ENCODE peak calls at places on chromosome 6, in eight cellular contexts. One of them, this sample, is unnamed.
A peak's percentile ranks its signal among the peaks of the same experiment; 100 is the strongest.

GRCh38 chr6:101417899-101418298 is 24.4 kb downstream of the GRIK2 start:
- DNase-seq in spleen: no peak
- DNase-seq in suprapubic skin: no peak
- DNase-seq in heart right ventricle: no peak
- DNase-seq in upper lobe of left lung: no peak
- DNase-seq in adrenal gland: no peak
- DNase-seq in GM23338: no peak
- DNase-seq in HepG2: no peak
- DNase-seq in this sample: no peak

GRCh38 chr6:51654647-51655046 is 432.8 kb downstream of the PKHD1 start:
- DNase-seq in spleen: no peak
- DNase-seq in suprapubic skin: no peak
- DNase-seq in heart right ventricle: no peak
- DNase-seq in upper lobe of left lung: no peak
- DNase-seq in adrenal gland: no peak
- DNase-seq in GM23338: no peak
- DNase-seq in HepG2: no peak
- DNase-seq in this sample: no peak

GRCh38 chr6:4607026-4607704 is 169.0 kb upstream of the CDYL start:
- DNase-seq in spleen: no peak
- DNase-seq in suprapubic skin: no peak
- DNase-seq in heart right ventricle: peak; percentile 29
- DNase-seq in upper lobe of left lung: no peak
- DNase-seq in adrenal gland: peak; percentile 88
- DNase-seq in GM23338: no peak
- DNase-seq in HepG2: no peak
- DNase-seq in this sample: no peak

GRCh38 chr6:10449751-10450150 is 34.9 kb upstream of the TFAP2A start:
- DNase-seq in spleen: no peak
- DNase-seq in suprapubic skin: no peak
- DNase-seq in heart right ventricle: no peak
- DNase-seq in upper lobe of left lung: no peak
- DNase-seq in adrenal gland: no peak
- DNase-seq in GM23338: no peak
- DNase-seq in HepG2: no peak
- DNase-seq in this sample: no peak

GRCh38 chr6:13711384-13711725 is 280 bp downstream of the RANBP9 start:
- DNase-seq in spleen: peak; percentile 96
- DNase-seq in suprapubic skin: no peak
- DNase-seq in heart right ventricle: no peak
- DNase-seq in upper lobe of left lung: peak; percentile 61
- DNase-seq in adrenal gland: no peak
- DNase-seq in GM23338: no peak
- DNase-seq in HepG2: no peak
- DNase-seq in this sample: peak; percentile 85

GRCh38 chr6:124273701-124274100 is 470.0 kb downstream of the NKAIN2 start:
- DNase-seq in spleen: no peak
- DNase-seq in suprapubic skin: no peak
- DNase-seq in heart right ventricle: no peak
- DNase-seq in upper lobe of left lung: no peak
- DNase-seq in adrenal gland: no peak
- DNase-seq in GM23338: no peak
- DNase-seq in HepG2: no peak
- DNase-seq in this sample: no peak

GRCh38 chr6:114747995-114748625 is 405.3 kb upstream of the HS3ST5 start:
- DNase-seq in spleen: no peak
- DNase-seq in suprapubic skin: peak; percentile 76
- DNase-seq in heart right ventricle: no peak
- DNase-seq in upper lobe of left lung: no peak
- DNase-seq in adrenal gland: peak; percentile 79
- DNase-seq in GM23338: peak; percentile 58
- DNase-seq in HepG2: peak; percentile 21
- DNase-seq in this sample: peak; percentile 48

GRCh38 chr6:129370268-129370916 is 339.6 kb downstream of the ARHGAP18 start:
- DNase-seq in spleen: no peak
- DNase-seq in suprapubic skin: no peak
- DNase-seq in heart right ventricle: no peak
- DNase-seq in upper lobe of left lung: no peak
- DNase-seq in adrenal gland: peak; percentile 62
- DNase-seq in GM23338: peak; percentile 71
- DNase-seq in HepG2: peak; percentile 32
- DNase-seq in this sample: peak; percentile 31

GRCh38 chr6:48151142-48151541 is 40.1 kb upstream of the PTCHD4 start:
- DNase-seq in spleen: no peak
- DNase-seq in suprapubic skin: no peak
- DNase-seq in heart right ventricle: no peak
- DNase-seq in upper lobe of left lung: no peak
- DNase-seq in adrenal gland: no peak
- DNase-seq in GM23338: no peak
- DNase-seq in HepG2: no peak
- DNase-seq in this sample: no peak

GRCh38 chr6:82095091-82095490 is 152.5 kb downstream of the IBTK start:
- DNase-seq in spleen: no peak
- DNase-seq in suprapubic skin: no peak
- DNase-seq in heart right ventricle: no peak
- DNase-seq in upper lobe of left lung: no peak
- DNase-seq in adrenal gland: no peak
- DNase-seq in GM23338: peak; percentile 12
- DNase-seq in HepG2: no peak
- DNase-seq in this sample: peak; percentile 20

GRCh38 chr6:42279144-42279781 is 61.6 kb upstream of the MRPS10 start:
- DNase-seq in spleen: peak; percentile 85
- DNase-seq in suprapubic skin: no peak
- DNase-seq in heart right ventricle: peak; percentile 25
- DNase-seq in upper lobe of left lung: peak; percentile 43
- DNase-seq in adrenal gland: peak; percentile 64
- DNase-seq in GM23338: no peak
- DNase-seq in HepG2: no peak
- DNase-seq in this sample: peak; percentile 47

GRCh38 chr6:31727717-31728671 is 1.1 kb downstream of the DDAH2 start:
- DNase-seq in spleen: peak; percentile 87
- DNase-seq in suprapubic skin: no peak
- DNase-seq in heart right ventricle: peak; percentile 32
- DNase-seq in upper lobe of left lung: no peak
- DNase-seq in adrenal gland: no peak
- DNase-seq in GM23338: no peak
- DNase-seq in HepG2: no peak
- DNase-seq in this sample: peak; percentile 90

GRCh38 chr6:55777461-55777860 is 97.9 kb downstream of the BMP5 start:
- DNase-seq in spleen: no peak
- DNase-seq in suprapubic skin: no peak
- DNase-seq in heart right ventricle: no peak
- DNase-seq in upper lobe of left lung: no peak
- DNase-seq in adrenal gland: no peak
- DNase-seq in GM23338: no peak
- DNase-seq in HepG2: no peak
- DNase-seq in this sample: no peak

GRCh38 chr6:100093405-100093804 is 99.4 kb upstream of the MCHR2 start:
- DNase-seq in spleen: no peak
- DNase-seq in suprapubic skin: no peak
- DNase-seq in heart right ventricle: no peak
- DNase-seq in upper lobe of left lung: no peak
- DNase-seq in adrenal gland: no peak
- DNase-seq in GM23338: no peak
- DNase-seq in HepG2: no peak
- DNase-seq in this sample: no peak

GRCh38 chr6:15974817-15975216 is 154.1 kb upstream of the MYLIP start:
- DNase-seq in spleen: no peak
- DNase-seq in suprapubic skin: no peak
- DNase-seq in heart right ventricle: no peak
- DNase-seq in upper lobe of left lung: no peak
- DNase-seq in adrenal gland: no peak
- DNase-seq in GM23338: no peak
- DNase-seq in HepG2: no peak
- DNase-seq in this sample: no peak

GRCh38 chr6:143400258-143401059 is 50.0 kb downstream of the ADAT2 start:
- DNase-seq in spleen: no peak
- DNase-seq in suprapubic skin: no peak
- DNase-seq in heart right ventricle: no peak
- DNase-seq in upper lobe of left lung: peak; percentile 70
- DNase-seq in adrenal gland: no peak
- DNase-seq in GM23338: no peak
- DNase-seq in HepG2: peak; percentile 40
- DNase-seq in this sample: peak; percentile 3

DNA sequence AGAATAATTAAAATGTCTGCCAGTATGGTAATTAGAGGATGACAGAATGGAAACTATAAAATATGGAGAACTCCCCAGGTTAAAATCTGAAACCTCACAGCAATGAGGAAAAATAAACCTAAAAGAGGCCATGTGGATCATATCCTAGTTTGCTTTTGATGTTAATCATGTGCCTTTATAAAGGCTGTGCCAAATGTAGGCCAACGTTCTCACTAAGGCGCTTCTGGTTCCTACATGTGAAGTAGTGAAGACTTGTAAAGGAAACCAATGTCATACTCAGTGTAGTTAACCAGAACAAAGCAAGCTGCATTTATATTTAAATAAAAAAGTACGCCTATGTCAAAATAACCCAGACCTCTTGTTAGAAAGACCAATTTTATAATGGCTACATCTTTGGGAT is 113.7 kb upstream of the FAM184A start:
- DNase-seq in spleen: no peak
- DNase-seq in suprapubic skin: no peak
- DNase-seq in heart right ventricle: no peak
- DNase-seq in upper lobe of left lung: no peak
- DNase-seq in adrenal gland: no peak
- DNase-seq in GM23338: no peak
- DNase-seq in HepG2: no peak
- DNase-seq in this sample: no peak
- H3K36me3 ChIP-seq in spleen: peaks cover 91% of the 10 kb centered on the region
- H3K36me3 ChIP-seq in suprapubic skin: peaks cover 32% of the 10 kb centered on the region
- H3K36me3 ChIP-seq in heart right ventricle: no peaks in the 10 kb centered on the region
- H3K36me3 ChIP-seq in upper lobe of left lung: peaks cover 3% of the 10 kb centered on the region
- H3K36me3 ChIP-seq in adrenal gland: peaks cover 18% of the 10 kb centered on the region
- H3K36me3 ChIP-seq in GM23338: no peaks in the 10 kb centered on the region
- H3K36me3 ChIP-seq in HepG2: peaks cover 90% of the 10 kb centered on the region
- H3K36me3 ChIP-seq in this sample: peaks cover 99% of the 10 kb centered on the region

GRCh38 chr6:158645064-158646022 is 800 bp upstream of the DYNLT1 start:
- DNase-seq in spleen: no peak
- DNase-seq in suprapubic skin: peak; percentile 35
- DNase-seq in heart right ventricle: no peak
- DNase-seq in upper lobe of left lung: peak; percentile 20
- DNase-seq in adrenal gland: peak; percentile 51
- DNase-seq in GM23338: no peak
- DNase-seq in HepG2: no peak
- DNase-seq in this sample: no peak
- TF ChIP-seq CTCF in spleen: no peak
- TF ChIP-seq CTCF in suprapubic skin: no peak
- TF ChIP-seq CTCF in heart right ventricle: no peak
- TF ChIP-seq CTCF in upper lobe of left lung: no peak
- TF ChIP-seq CTCF in adrenal gland: no peak
- TF ChIP-seq CTCF in GM23338: no peak
- TF ChIP-seq CTCF in HepG2: peak; percentile 4
- TF ChIP-seq CTCF in this sample: no peak

DNA sequence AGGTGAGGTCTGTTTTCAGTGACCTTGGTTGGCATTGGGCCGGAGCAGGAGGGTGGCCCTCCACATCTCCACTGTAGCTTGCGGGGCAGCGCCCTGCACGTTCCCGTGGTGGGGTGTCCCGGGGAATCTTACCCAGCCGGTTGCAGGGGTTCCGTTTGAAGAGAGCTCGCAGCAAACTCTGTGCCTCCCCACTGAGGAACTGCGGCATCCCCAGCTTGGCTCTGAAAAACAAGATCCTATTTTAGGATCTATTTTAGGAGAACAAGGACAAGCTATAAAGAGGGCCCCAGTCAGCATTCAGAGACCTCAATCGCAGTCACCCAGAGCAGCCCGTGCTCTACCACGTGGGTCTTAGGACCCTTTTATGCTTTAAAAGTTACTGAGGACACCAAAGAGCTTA is 97.8 kb downstream of the RAMACL start:
- DNase-seq in spleen: peak; percentile 82
- DNase-seq in suprapubic skin: no peak
- DNase-seq in heart right ventricle: no peak
- DNase-seq in upper lobe of left lung: no peak
- DNase-seq in adrenal gland: no peak
- DNase-seq in GM23338: no peak
- DNase-seq in HepG2: no peak
- DNase-seq in this sample: no peak
- H3K36me3 ChIP-seq in spleen: peaks cover 24% of the 10 kb centered on the region
- H3K36me3 ChIP-seq in suprapubic skin: peaks cover 16% of the 10 kb centered on the region
- H3K36me3 ChIP-seq in heart right ventricle: peaks cover 10% of the 10 kb centered on the region
- H3K36me3 ChIP-seq in upper lobe of left lung: peaks cover 4% of the 10 kb centered on the region
- H3K36me3 ChIP-seq in adrenal gland: no peaks in the 10 kb centered on the region
- H3K36me3 ChIP-seq in GM23338: peaks cover 4% of the 10 kb centered on the region
- H3K36me3 ChIP-seq in HepG2: no peaks in the 10 kb centered on the region
- H3K36me3 ChIP-seq in this sample: no peaks in the 10 kb centered on the region

GRCh38 chr6:6927437-6928361 is 180.1 kb upstream of the RREB1 start:
- DNase-seq in spleen: peak; percentile 78
- DNase-seq in suprapubic skin: peak; percentile 80
- DNase-seq in heart right ventricle: peak; percentile 45
- DNase-seq in upper lobe of left lung: peak; percentile 58
- DNase-seq in adrenal gland: no peak
- DNase-seq in GM23338: peak; percentile 19
- DNase-seq in HepG2: no peak
- DNase-seq in this sample: no peak
- TF ChIP-seq CTCF in spleen: peak; percentile 16
- TF ChIP-seq CTCF in suprapubic skin: no peak
- TF ChIP-seq CTCF in heart right ventricle: no peak
- TF ChIP-seq CTCF in upper lobe of left lung: peak; percentile 36
- TF ChIP-seq CTCF in adrenal gland: no peak
- TF ChIP-seq CTCF in GM23338: no peak
- TF ChIP-seq CTCF in HepG2: peak; percentile 36
- TF ChIP-seq CTCF in this sample: no peak

DNA sequence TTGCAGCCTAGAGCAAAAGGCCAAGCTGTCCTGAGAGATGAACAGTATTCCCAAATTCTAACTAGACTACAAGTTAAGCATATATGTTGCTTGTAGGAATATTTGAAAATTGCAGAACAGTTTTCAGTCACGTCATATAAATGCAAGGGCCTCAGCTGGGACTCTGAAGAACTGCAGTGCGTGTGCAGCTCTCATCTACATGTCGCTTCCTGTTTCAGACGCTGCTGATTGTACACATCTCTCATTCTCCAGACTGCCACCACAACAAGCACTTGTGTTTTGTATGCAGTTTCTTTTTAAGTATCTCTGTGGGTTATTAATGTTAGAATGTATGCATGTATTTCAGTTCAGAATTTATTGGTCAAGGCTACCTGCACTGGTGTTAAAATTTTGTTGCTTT is 119.7 kb downstream of the MAP3K4 start:
- DNase-seq in spleen: no peak
- DNase-seq in suprapubic skin: no peak
- DNase-seq in heart right ventricle: no peak
- DNase-seq in upper lobe of left lung: no peak
- DNase-seq in adrenal gland: no peak
- DNase-seq in GM23338: no peak
- DNase-seq in HepG2: no peak
- DNase-seq in this sample: no peak
- H3K36me3 ChIP-seq in spleen: peaks cover 100% of the 10 kb centered on the region
- H3K36me3 ChIP-seq in suprapubic skin: peaks cover 99% of the 10 kb centered on the region
- H3K36me3 ChIP-seq in heart right ventricle: peaks cover 84% of the 10 kb centered on the region
- H3K36me3 ChIP-seq in upper lobe of left lung: peaks cover 26% of the 10 kb centered on the region
- H3K36me3 ChIP-seq in adrenal gland: peaks cover 66% of the 10 kb centered on the region
- H3K36me3 ChIP-seq in GM23338: peaks cover 41% of the 10 kb centered on the region
- H3K36me3 ChIP-seq in HepG2: peaks cover 90% of the 10 kb centered on the region
- H3K36me3 ChIP-seq in this sample: peaks cover 84% of the 10 kb centered on the region

This sample was measured in OCI-LY7.